ENCODE peak calls at places on chromosome 3, in eight cellular contexts. One of them, this sample, is unnamed.
A peak's percentile ranks its signal among the peaks of the same experiment; 100 is the strongest.

GRCh38 chr3:136914739-136915138 is 43.0 kb upstream of the IL20RB start:
- DNase-seq in progenitor cell of endocrine pancreas: no peak
- DNase-seq in NCI-H748 treated with DMSO at 0.1 percent for 48 hours: no peak
- DNase-seq in SW 1271: no peak
- DNase-seq in WERI-Rb-1: no peak
- DNase-seq in stimulated activated naive CD8-positive, alpha-beta T cell treated with anti-CD3 and anti-CD28 coated beads, Interleukin-15, amount 100 ng/mL, for 72 hours: no peak
- DNase-seq in AG10803: no peak
- DNase-seq in AG04450: no peak
- DNase-seq in this sample: no peak

GRCh38 chr3:39808467-39809180 is 785 bp upstream of the MYRIP start:
- DNase-seq in progenitor cell of endocrine pancreas: peak; percentile 21
- DNase-seq in NCI-H748 treated with DMSO at 0.1 percent for 48 hours: no peak
- DNase-seq in SW 1271: no peak
- DNase-seq in WERI-Rb-1: peak; percentile 61
- DNase-seq in stimulated activated naive CD8-positive, alpha-beta T cell treated with anti-CD3 and anti-CD28 coated beads, Interleukin-15, amount 100 ng/mL, for 72 hours: no peak
- DNase-seq in AG10803: peak; percentile 4
- DNase-seq in AG04450: no peak
- DNase-seq in this sample: no peak

GRCh38 chr3:10417849-10418248 is 87.5 kb downstream of the ATP2B2 start:
- DNase-seq in progenitor cell of endocrine pancreas: no peak
- DNase-seq in NCI-H748 treated with DMSO at 0.1 percent for 48 hours: no peak
- DNase-seq in SW 1271: no peak
- DNase-seq in WERI-Rb-1: peak; percentile 40
- DNase-seq in stimulated activated naive CD8-positive, alpha-beta T cell treated with anti-CD3 and anti-CD28 coated beads, Interleukin-15, amount 100 ng/mL, for 72 hours: no peak
- DNase-seq in AG10803: peak; percentile 8
- DNase-seq in AG04450: no peak
- DNase-seq in this sample: no peak

GRCh38 chr3:71226565-71227281 is 356.8 kb downstream of the FOXP1 start:
- DNase-seq in progenitor cell of endocrine pancreas: no peak
- DNase-seq in NCI-H748 treated with DMSO at 0.1 percent for 48 hours: no peak
- DNase-seq in SW 1271: no peak
- DNase-seq in WERI-Rb-1: no peak
- DNase-seq in stimulated activated naive CD8-positive, alpha-beta T cell treated with anti-CD3 and anti-CD28 coated beads, Interleukin-15, amount 100 ng/mL, for 72 hours: peak; percentile 97
- DNase-seq in AG10803: peak; percentile 24
- DNase-seq in AG04450: no peak
- DNase-seq in this sample: peak; percentile 86

GRCh38 chr3:111076732-111077131 is 5.1 kb downstream of the NECTIN3 start:
- DNase-seq in progenitor cell of endocrine pancreas: no peak
- DNase-seq in NCI-H748 treated with DMSO at 0.1 percent for 48 hours: no peak
- DNase-seq in SW 1271: no peak
- DNase-seq in WERI-Rb-1: no peak
- DNase-seq in stimulated activated naive CD8-positive, alpha-beta T cell treated with anti-CD3 and anti-CD28 coated beads, Interleukin-15, amount 100 ng/mL, for 72 hours: no peak
- DNase-seq in AG10803: no peak
- DNase-seq in AG04450: no peak
- DNase-seq in this sample: no peak

GRCh38 chr3:191290311-191291025 is 38.7 kb upstream of the CCDC50 start:
- DNase-seq in progenitor cell of endocrine pancreas: no peak
- DNase-seq in NCI-H748 treated with DMSO at 0.1 percent for 48 hours: no peak
- DNase-seq in SW 1271: no peak
- DNase-seq in WERI-Rb-1: no peak
- DNase-seq in stimulated activated naive CD8-positive, alpha-beta T cell treated with anti-CD3 and anti-CD28 coated beads, Interleukin-15, amount 100 ng/mL, for 72 hours: no peak
- DNase-seq in AG10803: peak; percentile 40
- DNase-seq in AG04450: no peak
- DNase-seq in this sample: no peak

GRCh38 chr3:134839422-134839821 is 44.4 kb downstream of the EPHB1 start:
- DNase-seq in progenitor cell of endocrine pancreas: no peak
- DNase-seq in NCI-H748 treated with DMSO at 0.1 percent for 48 hours: no peak
- DNase-seq in SW 1271: no peak
- DNase-seq in WERI-Rb-1: no peak
- DNase-seq in stimulated activated naive CD8-positive, alpha-beta T cell treated with anti-CD3 and anti-CD28 coated beads, Interleukin-15, amount 100 ng/mL, for 72 hours: no peak
- DNase-seq in AG10803: no peak
- DNase-seq in AG04450: no peak
- DNase-seq in this sample: no peak

GRCh38 chr3:5054098-5054497 is 68.0 kb upstream of the ARL8B start:
- DNase-seq in progenitor cell of endocrine pancreas: no peak
- DNase-seq in NCI-H748 treated with DMSO at 0.1 percent for 48 hours: no peak
- DNase-seq in SW 1271: no peak
- DNase-seq in WERI-Rb-1: no peak
- DNase-seq in stimulated activated naive CD8-positive, alpha-beta T cell treated with anti-CD3 and anti-CD28 coated beads, Interleukin-15, amount 100 ng/mL, for 72 hours: no peak
- DNase-seq in AG10803: no peak
- DNase-seq in AG04450: no peak
- DNase-seq in this sample: no peak

GRCh38 chr3:9013782-9014181 is 50.5 kb upstream of the RAD18 start:
- DNase-seq in progenitor cell of endocrine pancreas: no peak
- DNase-seq in NCI-H748 treated with DMSO at 0.1 percent for 48 hours: no peak
- DNase-seq in SW 1271: no peak
- DNase-seq in WERI-Rb-1: no peak
- DNase-seq in stimulated activated naive CD8-positive, alpha-beta T cell treated with anti-CD3 and anti-CD28 coated beads, Interleukin-15, amount 100 ng/mL, for 72 hours: no peak
- DNase-seq in AG10803: no peak
- DNase-seq in AG04450: no peak
- DNase-seq in this sample: no peak

GRCh38 chr3:109899930-109900329 is 562.6 kb upstream of the DPPA4 start:
- DNase-seq in progenitor cell of endocrine pancreas: no peak
- DNase-seq in NCI-H748 treated with DMSO at 0.1 percent for 48 hours: peak; percentile 9
- DNase-seq in SW 1271: no peak
- DNase-seq in WERI-Rb-1: no peak
- DNase-seq in stimulated activated naive CD8-positive, alpha-beta T cell treated with anti-CD3 and anti-CD28 coated beads, Interleukin-15, amount 100 ng/mL, for 72 hours: no peak
- DNase-seq in AG10803: no peak
- DNase-seq in AG04450: no peak
- DNase-seq in this sample: no peak

GRCh38 chr3:126146525-126147146 is 33.8 kb downstream of the ALDH1L1 start:
- DNase-seq in progenitor cell of endocrine pancreas: no peak
- DNase-seq in NCI-H748 treated with DMSO at 0.1 percent for 48 hours: no peak
- DNase-seq in SW 1271: no peak
- DNase-seq in WERI-Rb-1: no peak
- DNase-seq in stimulated activated naive CD8-positive, alpha-beta T cell treated with anti-CD3 and anti-CD28 coated beads, Interleukin-15, amount 100 ng/mL, for 72 hours: no peak
- DNase-seq in AG10803: no peak
- DNase-seq in AG04450: no peak
- DNase-seq in this sample: peak; percentile 66

GRCh38 chr3:11603628-11604027 is 40.1 kb downstream of the VGLL4 start:
- DNase-seq in progenitor cell of endocrine pancreas: no peak
- DNase-seq in NCI-H748 treated with DMSO at 0.1 percent for 48 hours: no peak
- DNase-seq in SW 1271: peak; percentile 45
- DNase-seq in WERI-Rb-1: no peak
- DNase-seq in stimulated activated naive CD8-positive, alpha-beta T cell treated with anti-CD3 and anti-CD28 coated beads, Interleukin-15, amount 100 ng/mL, for 72 hours: no peak
- DNase-seq in AG10803: peak; percentile 91
- DNase-seq in AG04450: peak; percentile 82
- DNase-seq in this sample: no peak

GRCh38 chr3:42088803-42089520 is 2.2 kb upstream of the TRAK1 start:
- DNase-seq in progenitor cell of endocrine pancreas: no peak
- DNase-seq in NCI-H748 treated with DMSO at 0.1 percent for 48 hours: no peak
- DNase-seq in SW 1271: no peak
- DNase-seq in WERI-Rb-1: no peak
- DNase-seq in stimulated activated naive CD8-positive, alpha-beta T cell treated with anti-CD3 and anti-CD28 coated beads, Interleukin-15, amount 100 ng/mL, for 72 hours: no peak
- DNase-seq in AG10803: no peak
- DNase-seq in AG04450: no peak
- DNase-seq in this sample: peak; percentile 0

GRCh38 chr3:117547956-117548550 is 838.5 kb downstream of the TUSC7 start:
- DNase-seq in progenitor cell of endocrine pancreas: no peak
- DNase-seq in NCI-H748 treated with DMSO at 0.1 percent for 48 hours: no peak
- DNase-seq in SW 1271: no peak
- DNase-seq in WERI-Rb-1: no peak
- DNase-seq in stimulated activated naive CD8-positive, alpha-beta T cell treated with anti-CD3 and anti-CD28 coated beads, Interleukin-15, amount 100 ng/mL, for 72 hours: no peak
- DNase-seq in AG10803: peak; percentile 84
- DNase-seq in AG04450: peak; percentile 23
- DNase-seq in this sample: no peak

This sample was measured in cardiac septum.